ENCODE peak calls at places on chromosome 7, in four cellular contexts. K, N, G and R are unnamed samples.

GRCh38 chr7:111010833-111011232 is 80.1 kb upstream of the LRRN3 start:
- DNase-seq in N (no peak), G (no peak), K (no peak), R (no peak)

GRCh38 chr7:25840209-25840792 is 311.7 kb upstream of the NFE2L3 start:
- DNase-seq in K (peak), N (no peak), G (no peak), R (no peak)

GRCh38 chr7:106114735-106115383 is 2.7 kb upstream of the SYPL1 start:
- DNase-seq in N (no peak), G (no peak), K (no peak), R (no peak)

GRCh38 chr7:137878333-137878961 is 31.7 kb upstream of the DGKI start:
- DNase-seq in N (peak), G (peak), K (no peak), R (no peak)

GRCh38 chr7:155521007-155521742 is 25.2 kb downstream of the CNPY1 start:
- DNase-seq in K (no peak), N (no peak), G (no peak), R (no peak)

GRCh38 chr7:2452074-2452507 is 24.1 kb downstream of the GRIFIN start:
- DNase-seq in K (peak), G (peak), N (no peak), R (no peak)

GRCh38 chr7:101133621-101134398 is 6.9 kb downstream of the SERPINE1 start:
- DNase-seq in N (peak), G (no peak), K (peak), R (no peak)

GRCh38 chr7:53491041-53491440 is 455.6 kb downstream of the POM121L12 start:
- DNase-seq in K (no peak), N (no peak), G (no peak), R (no peak)

GRCh38 chr7:90951986-90952648 is 312.1 kb upstream of the FZD1 start:
- DNase-seq in G (peak), K (no peak), N (no peak), R (no peak)

GRCh38 chr7:40827217-40828085 is 692.6 kb downstream of the SUGCT start:
- DNase-seq in N (no peak), K (peak), G (peak), R (no peak)

GRCh38 chr7:27677912-27678612 is 15.4 kb upstream of the HIBADH start:
- DNase-seq in G (no peak), N (peak), K (peak), R (peak)

GRCh38 chr7:8131694-8132605 is 130.0 kb downstream of the ICA1 start:
- DNase-seq in G (no peak), K (no peak), N (no peak), R (no peak)

GRCh38 chr7:1943933-1944618 is 274.0 kb downstream of the ELFN1 start:
- DNase-seq in G (peak), K (no peak), N (no peak), R (no peak)

GRCh38 chr7:23472046-23472445 is 1.8 kb upstream of the IGF2BP3 start:
- DNase-seq in K (peak), G (no peak), N (no peak), R (no peak)

GRCh38 chr7:23472974-23473847 is 2.9 kb upstream of the IGF2BP3 start:
- DNase-seq in N (no peak), K (peak), G (no peak), R (no peak)

GRCh38 chr7:23471090-23471859 is 984 bp upstream of the IGF2BP3 start:
- DNase-seq in K (peak), G (peak), N (peak), R (no peak)

GRCh38 chr7:23473848-23474097 is 3.5 kb upstream of the IGF2BP3 start:
- DNase-seq in K (peak), G (peak), N (no peak), R (no peak)

GRCh38 chr7:23472556-23472955 is 2.3 kb upstream of the IGF2BP3 start:
- DNase-seq in G (no peak), K (no peak), N (no peak), R (no peak)
- H3K4me3 ChIP-seq in G (peak), K (peak), N (no peak), R (no peak)

GRCh38 chr7:107661865-107662379 is 1.3 kb downstream of the SLC26A4 start:
- DNase-seq in G (peak), K (no peak), N (no peak), R (no peak)

GRCh38 chr7:107659666-107660065 is 962 bp upstream of the SLC26A4 start:
- DNase-seq in N (peak), G (no peak), K (peak), R (no peak)

GRCh38 chr7:107660381-107661080 is at the start of gene SLC26A4:
- DNase-seq in K (peak), N (no peak), G (peak), R (no peak)

GRCh38 chr7:107663196-107663595 is 2.6 kb downstream of the SLC26A4 start:
- DNase-seq in N (no peak), K (no peak), G (peak), R (no peak)

DNA sequence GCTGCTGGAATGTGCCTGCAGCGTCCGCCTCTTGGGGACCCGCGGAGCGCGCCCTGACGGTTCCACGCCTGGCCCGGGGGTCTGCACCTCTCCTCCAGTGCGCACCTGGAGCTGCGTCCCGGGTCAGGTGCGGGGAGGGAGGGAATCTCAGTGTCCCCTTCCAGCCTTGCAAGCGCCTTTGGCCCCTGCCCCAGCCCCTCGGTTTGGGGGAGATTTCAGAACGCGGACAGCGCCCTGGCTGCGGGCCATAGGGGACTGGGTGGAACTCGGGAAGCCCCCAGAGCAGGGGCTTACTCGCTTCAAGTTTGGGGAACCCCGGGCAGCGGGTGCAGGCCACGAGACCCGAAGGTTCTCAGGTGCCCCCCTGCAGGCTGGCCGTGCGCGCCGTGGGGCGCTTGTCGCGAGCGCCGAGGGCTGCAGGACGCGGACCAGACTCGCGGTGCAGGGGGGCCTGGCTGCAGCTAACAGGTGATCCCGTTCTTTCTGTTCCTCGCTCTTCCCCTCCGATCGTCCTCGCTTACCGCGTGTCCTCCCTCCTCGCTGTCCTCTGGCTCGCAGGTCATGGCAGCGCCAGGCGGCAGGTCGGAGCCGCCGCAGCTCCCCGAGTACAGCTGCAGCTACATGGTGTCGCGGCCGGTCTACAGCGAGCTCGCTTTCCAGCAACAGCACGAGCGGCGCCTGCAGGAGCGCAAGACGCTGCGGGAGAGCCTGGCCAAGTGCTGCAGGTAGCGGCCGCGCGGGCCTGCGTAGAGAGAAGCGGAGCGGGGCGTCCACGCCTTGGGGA is 645 bp downstream of the SLC26A4 start:
- DNase-seq in G (peak), K (peak), N (peak), R (no peak)
- TF ChIP-seq CTCF in G (no peak), K (no peak), N (peak), R (peak)

GRCh38 chr7:47516985-47517590 is 64.8 kb downstream of the TNS3 start:
- DNase-seq in G (no peak), N (no peak), K (no peak), R (peak)
- H3K4me3 ChIP-seq in G (no peak), N (no peak), K (no peak), R (no peak)

GRCh38 chr7:142443614-142444013 is 185.8 kb upstream of the PRSS58 start:
- DNase-seq in G (no peak), K (peak), N (no peak), R (no peak)

GRCh38 chr7:142441074-142441403 is 183.2 kb upstream of the PRSS58 start:
- DNase-seq in G (peak), N (no peak), K (peak), R (no peak)

GRCh38 chr7:142440219-142441073 is 182.6 kb upstream of the PRSS58 start:
- DNase-seq in G (no peak), N (peak), K (no peak), R (peak)

GRCh38 chr7:142450206-142450605 is 192.3 kb upstream of the PRSS58 start:
- DNase-seq in G (no peak), K (no peak), N (no peak), R (no peak)

DNA sequence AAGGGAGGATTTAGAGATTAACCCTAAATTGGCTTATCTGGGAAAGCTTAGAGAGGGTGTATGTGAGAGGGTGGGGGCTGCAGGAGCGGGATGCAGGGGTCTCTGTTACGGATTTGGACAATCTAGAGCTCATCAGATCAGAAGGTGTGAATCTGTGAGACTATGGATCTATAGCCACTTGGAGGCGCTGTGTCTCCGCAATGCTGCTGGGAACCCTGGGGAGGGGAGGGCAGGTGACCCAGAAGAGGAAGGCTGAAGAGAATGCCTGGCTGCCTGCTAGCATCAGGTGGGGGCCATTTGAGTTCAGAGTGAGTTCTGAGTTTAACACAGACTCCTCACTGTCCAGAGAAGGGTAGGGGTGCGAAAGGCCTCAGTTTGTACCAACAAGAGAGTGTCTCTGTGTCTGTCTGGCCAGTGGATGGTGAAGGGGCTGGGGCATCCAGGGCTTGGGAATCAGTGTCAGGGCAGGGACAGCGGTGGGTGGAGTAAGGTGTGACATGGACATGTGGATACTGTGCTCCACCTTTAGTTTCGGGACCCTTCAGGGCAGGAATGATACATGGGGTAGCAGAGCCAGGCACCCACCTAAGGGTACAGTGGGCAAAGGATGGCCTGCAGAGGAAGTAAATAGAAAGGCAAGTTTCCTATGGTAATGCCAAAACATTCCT is 187.3 kb upstream of the PRSS58 start:
- DNase-seq in G (peak), K (peak), N (no peak), R (no peak)
- TF ChIP-seq CTCF in G (peak), K (peak), N (no peak), R (peak)

GRCh38 chr7:107387077-107387476 is 82.8 kb upstream of the GPR22 start:
- DNase-seq in K (no peak), G (peak), N (peak), R (peak)
- H3K4me3 ChIP-seq in K (no peak), G (no peak), N (no peak), R (no peak)